ENCODE peak calls at places on chromosomes 7 and 10, in eight cellular contexts. K, A, Y, B, E, G, V and S are unnamed samples.

GRCh38 chr10:48309711-48310226 is 3.3 kb downstream of the MAPK8 start:
- DNase-seq in K (no peak), A (no peak), Y (peak; percentile 43), B (peak; percentile 18), E (no peak), G (no peak), V (no peak), S (no peak)

GRCh38 chr10:55966131-55966530 is 394.9 kb downstream of the ZWINT start:
- DNase-seq in K (no peak), A (no peak), Y (no peak), B (no peak), E (no peak), G (no peak), V (no peak), S (no peak)

GRCh38 chr10:21975378-21975990 is 28.0 kb downstream of the DNAJC1 start:
- DNase-seq in K (no peak), A (no peak), Y (no peak), B (no peak), E (no peak), G (no peak), V (no peak), S (no peak)

GRCh38 chr7:116501425-116502167 is 2.1 kb downstream of the CAV2 start:
- DNase-seq in K (no peak), A (peak; percentile 43), Y (peak; percentile 35), B (peak; percentile 50), E (no peak), G (peak; percentile 34), V (no peak), S (no peak)

GRCh38 chr7:85554294-85554877 is 367.5 kb upstream of the SEMA3D start:
- DNase-seq in K (no peak), A (peak; percentile 70), Y (peak; percentile 84), B (peak; percentile 79), E (no peak), G (peak; percentile 37), V (peak; percentile 59), S (no peak)

GRCh38 chr7:105245398-105246099 is 143.2 kb downstream of the SRPK2 start:
- DNase-seq in K (no peak), A (no peak), Y (no peak), B (no peak), E (no peak), G (no peak), V (no peak), S (no peak)

GRCh38 chr10:121662945-121663917 is 65.0 kb upstream of the FGFR2 start:
- DNase-seq in K (no peak), A (peak; percentile 49), Y (no peak), B (peak; percentile 25), E (no peak), G (no peak), V (no peak), S (no peak)

GRCh38 chr7:47516386-47516785 is 65.5 kb downstream of the TNS3 start:
- DNase-seq in K (peak; percentile 54), A (no peak), Y (no peak), B (no peak), E (no peak), G (no peak), V (no peak), S (no peak)

GRCh38 chr10:77516575-77516974 is 121.0 kb downstream of the KCNMA1 start:
- DNase-seq in K (no peak), A (no peak), Y (no peak), B (no peak), E (no peak), G (no peak), V (no peak), S (no peak)

GRCh38 chr7:259751-260405 is 30.1 kb upstream of the FOXL3 start:
- DNase-seq in K (peak; percentile 74), A (no peak), Y (no peak), B (no peak), E (no peak), G (peak; percentile 7), V (no peak), S (no peak)

GRCh38 chr7:42080831-42081230 is 156.2 kb downstream of the GLI3 start:
- DNase-seq in K (no peak), A (no peak), Y (no peak), B (no peak), E (no peak), G (no peak), V (no peak), S (no peak)

GRCh38 chr10:127149613-127150081 is 46.7 kb downstream of the INSYN2A start:
- DNase-seq in K (no peak), A (peak; percentile 17), Y (no peak), B (no peak), E (no peak), G (no peak), V (no peak), S (no peak)

GRCh38 chr7:6495597-6496262 is 48.0 kb upstream of the DAGLB start:
- DNase-seq in K (no peak), A (no peak), Y (no peak), B (no peak), E (no peak), G (no peak), V (no peak), S (no peak)

GRCh38 chr10:287814-288213 is 152.6 kb downstream of the ZMYND11 start:
- DNase-seq in K (no peak), A (no peak), Y (no peak), B (no peak), E (no peak), G (no peak), V (no peak), S (no peak)

GRCh38 chr10:11045995-11046394 is 28.3 kb downstream of the CELF2 start:
- DNase-seq in K (no peak), A (no peak), Y (no peak), B (no peak), E (no peak), G (no peak), V (no peak), S (no peak)
- TF ChIP-seq CTCF in K (no peak), A (no peak), Y (no peak), B (no peak), E (no peak), G (no peak), V (no peak), S (no peak)

GRCh38 chr7:77293046-77293445 is 93.4 kb upstream of the FGL2 start:
- DNase-seq in K (no peak), A (no peak), Y (no peak), B (no peak), E (no peak), G (no peak), V (no peak), S (no peak)
- TF ChIP-seq CTCF in K (no peak), A (no peak), Y (no peak), B (no peak), E (no peak), G (no peak), V (no peak), S (no peak)

DNA sequence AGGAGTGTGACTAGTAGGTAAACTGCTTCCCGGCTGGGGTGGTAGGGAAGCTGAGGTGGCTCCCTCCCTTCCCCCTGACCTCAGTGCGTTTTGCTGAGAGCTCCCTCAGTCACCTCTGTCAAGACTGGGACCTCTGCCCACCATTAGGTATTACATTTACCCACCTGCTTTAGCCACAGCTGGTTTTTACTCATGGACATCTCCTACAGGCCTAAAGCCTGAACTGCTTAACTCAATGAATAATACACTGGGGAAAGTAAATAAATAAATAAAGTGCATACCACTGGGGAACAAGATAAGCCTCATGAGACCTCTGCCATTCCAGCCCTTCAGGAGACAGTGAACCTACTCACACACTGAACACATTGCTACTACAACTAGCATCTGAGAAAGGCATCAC is 38.9 kb upstream of the CDK13 start:
- DNase-seq in K (no peak), A (no peak), Y (no peak), B (no peak), E (no peak), G (no peak), V (no peak), S (no peak)
- TF ChIP-seq CTCF in K (no peak), A (no peak), Y (no peak), B (no peak), E (no peak), G (no peak), V (no peak), S (no peak)

DNA sequence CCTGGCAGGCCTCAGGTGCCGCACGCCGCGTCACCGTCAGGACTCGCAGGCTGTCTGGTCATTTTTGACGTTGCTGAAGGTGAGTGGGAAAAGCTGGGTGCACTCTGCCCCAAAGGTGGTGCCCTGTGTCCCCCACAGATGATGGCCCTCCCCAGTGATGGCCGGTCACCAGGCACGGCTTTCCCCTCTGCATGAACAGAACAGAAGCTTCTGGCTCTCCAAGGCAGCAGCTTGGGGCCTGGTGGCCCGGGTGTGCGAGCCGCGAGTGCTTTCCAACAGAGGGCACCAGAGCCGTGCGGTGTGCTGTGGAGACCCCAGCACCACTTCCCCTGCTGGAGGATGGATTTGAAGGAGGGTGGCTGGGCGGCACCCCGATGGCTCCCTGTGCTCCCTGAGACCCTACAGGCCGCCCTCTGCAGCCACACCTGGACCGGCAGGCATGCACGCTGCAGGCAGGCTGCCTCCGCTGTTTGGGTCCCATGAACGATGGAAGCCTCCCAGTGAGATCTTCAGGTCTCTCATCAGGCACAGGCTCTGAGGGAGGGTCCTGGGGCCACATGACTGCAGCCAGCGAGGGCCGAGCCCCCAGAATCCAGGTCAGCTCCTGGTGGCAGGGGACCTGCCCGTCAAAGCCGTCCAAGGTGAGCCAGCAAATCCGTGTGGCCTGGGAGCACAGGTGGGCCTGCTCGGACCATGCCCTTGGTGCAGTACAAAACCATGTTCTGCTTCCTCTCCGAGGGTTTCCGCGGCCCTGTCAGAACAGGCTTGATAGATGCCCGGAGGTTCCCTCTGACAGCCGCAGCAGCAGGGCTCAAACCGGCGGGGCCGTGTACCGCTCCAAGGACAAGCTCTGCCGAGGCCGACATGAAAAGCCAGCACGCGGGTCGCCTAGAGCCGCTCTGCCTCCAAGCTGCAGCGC is 195.4 kb downstream of the EBF3 start:
- DNase-seq in K (peak; percentile 62), A (peak; percentile 33), Y (no peak), B (no peak), E (peak; percentile 14), G (no peak), V (no peak), S (peak; percentile 10)
- TF ChIP-seq CTCF in K (no peak), A (no peak), Y (no peak), B (no peak), E (no peak), G (no peak), V (no peak), S (no peak)